ENCODE peak calls at places on chromosome 19, in seven cellular contexts. L, Q, T, C, S, M and I are unnamed samples.

GRCh38 chr19:54325194-54325621 is 12.2 kb upstream of the LILRA5 start:
- DNase-seq in L (peak), Q (peak), T (no peak), C (no peak), S (peak), M (peak), I (no peak)

GRCh38 chr19:46785054-46785979 is 3.1 kb downstream of the SLC1A5 start:
- DNase-seq in L (no peak), Q (no peak), T (no peak), C (no peak), S (no peak), M (no peak), I (no peak)

GRCh38 chr19:46841458-46842083 is 9.1 kb downstream of the AP2S1 start:
- DNase-seq in L (no peak), Q (no peak), T (peak), C (no peak), S (no peak), M (no peak), I (no peak)

GRCh38 chr19:8334458-8335342 is 8.4 kb downstream of the KANK3 start:
- DNase-seq in L (no peak), Q (peak), T (peak), C (peak), S (peak), M (no peak), I (peak)

GRCh38 chr19:55016017-55016416 is 22.0 kb downstream of the GP6 start:
- DNase-seq in L (no peak), Q (no peak), T (no peak), C (no peak), S (no peak), M (no peak), I (no peak)

GRCh38 chr19:32889137-32889934 is 19.8 kb upstream of the SLC7A9 start:
- DNase-seq in L (no peak), Q (no peak), T (no peak), C (no peak), S (no peak), M (no peak), I (no peak)

GRCh38 chr19:5148794-5149190 is 179.9 kb downstream of the KDM4B start:
- DNase-seq in L (no peak), Q (no peak), T (peak), C (no peak), S (no peak), M (no peak), I (no peak)

GRCh38 chr19:50381881-50382729 is 2.0 kb upstream of the POLD1 start:
- DNase-seq in L (no peak), Q (no peak), T (no peak), C (no peak), S (no peak), M (no peak), I (no peak)

GRCh38 chr19:8150178-8150865 is 930 bp upstream of the FBN3 start:
- DNase-seq in L (no peak), Q (no peak), T (no peak), C (no peak), S (no peak), M (no peak), I (no peak)

GRCh38 chr19:17610384-17610783 is 54.9 kb downstream of the COLGALT1 start:
- DNase-seq in L (no peak), Q (no peak), T (no peak), C (no peak), S (peak), M (no peak), I (no peak)

GRCh38 chr19:39398297-39398864 is 7.2 kb downstream of the MED29 start:
- DNase-seq in L (no peak), Q (peak), T (peak), C (no peak), S (peak), M (peak), I (peak)

GRCh38 chr19:30339624-30340525 is 32.3 kb upstream of the ZNF536 start:
- DNase-seq in L (no peak), Q (no peak), T (no peak), C (no peak), S (no peak), M (no peak), I (no peak)